ENCODE peak calls at places on chromosome 1, in five cellular contexts. Y, C, X, H and I are unnamed samples.

GRCh38 chr1:15386128-15386824 is 23.4 kb upstream of the EFHD2 start:
- DNase-seq in Y (no peak), C (no peak), X (no peak), H (no peak), I (peak; percentile 48)

GRCh38 chr1:181704556-181704955 is 221.2 kb downstream of the CACNA1E start:
- DNase-seq in Y (no peak), C (no peak), X (no peak), H (no peak), I (peak; percentile 5)

GRCh38 chr1:218705391-218705790 is 360.3 kb downstream of the TGFB2 start:
- DNase-seq in Y (no peak), C (no peak), X (no peak), H (no peak), I (no peak)

GRCh38 chr1:235136111-235136510 is 7.5 kb upstream of the TOMM20 start:
- DNase-seq in Y (no peak), C (no peak), X (no peak), H (no peak), I (no peak)

GRCh38 chr1:43530483-43531452 is at the start of gene PTPRF:
- DNase-seq in Y (peak; percentile 93), C (no peak), X (peak; percentile 8), H (peak; percentile 37), I (peak; percentile 64)

GRCh38 chr1:204359474-204360255 is at the start of gene PLEKHA6:
- DNase-seq in Y (no peak), C (no peak), X (no peak), H (peak; percentile 19), I (no peak)

GRCh38 chr1:229582011-229582694 is 23.6 kb upstream of the ABCB10 start:
- DNase-seq in Y (no peak), C (no peak), X (no peak), H (no peak), I (no peak)

GRCh38 chr1:213446496-213446895 is 395.5 kb downstream of the RPS6KC1 start:
- DNase-seq in Y (no peak), C (no peak), X (no peak), H (no peak), I (no peak)

GRCh38 chr1:84803604-84804003 is 89.4 kb downstream of the LPAR3 start:
- DNase-seq in Y (no peak), C (no peak), X (no peak), H (no peak), I (no peak)

GRCh38 chr1:10713614-10714013 is 82.8 kb downstream of the CASZ1 start:
- DNase-seq in Y (no peak), C (no peak), X (no peak), H (no peak), I (no peak)

GRCh38 chr1:7103322-7104052 is 318.2 kb downstream of the CAMTA1 start:
- DNase-seq in Y (no peak), C (no peak), X (no peak), H (peak; percentile 69), I (no peak)

GRCh38 chr1:233897325-233898162 is 6.9 kb upstream of the SLC35F3 start:
- DNase-seq in Y (no peak), C (no peak), X (no peak), H (no peak), I (no peak)

GRCh38 chr1:216742625-216743024 is 19.4 kb upstream of the ESRRG start:
- DNase-seq in Y (no peak), C (no peak), X (no peak), H (peak; percentile 52), I (no peak)

GRCh38 chr1:214660900-214661299 is 57.9 kb downstream of the CENPF start:
- DNase-seq in Y (no peak), C (no peak), X (peak; percentile 4), H (no peak), I (peak; percentile 37)

GRCh38 chr1:234656981-234657651 is 47.1 kb upstream of the IRF2BP2 start:
- DNase-seq in Y (peak; percentile 85), C (no peak), X (no peak), H (peak; percentile 10), I (no peak)

GRCh38 chr1:10168912-10169514 is 41.4 kb upstream of the KIF1B start:
- DNase-seq in Y (no peak), C (no peak), X (no peak), H (no peak), I (no peak)

GRCh38 chr1:237043846-237044636 is 2.1 kb downstream of the RYR2 start:
- DNase-seq in Y (no peak), C (no peak), X (no peak), H (no peak), I (no peak)

GRCh38 chr1:219952361-219952760 is 24.0 kb upstream of the SLC30A10 start:
- DNase-seq in Y (no peak), C (no peak), X (no peak), H (no peak), I (no peak)

GRCh38 chr1:75345538-75346292 is 211.5 kb downstream of the LHX8 start:
- DNase-seq in Y (no peak), C (no peak), X (no peak), H (no peak), I (no peak)

GRCh38 chr1:178371999-178372398 is 124.8 kb downstream of the CLEC20A start:
- DNase-seq in Y (no peak), C (no peak), X (no peak), H (no peak), I (no peak)

GRCh38 chr1:195591917-195592672 is 1016.1 kb downstream of the KCNT2 start:
- DNase-seq in Y (no peak), C (no peak), X (no peak), H (no peak), I (no peak)

GRCh38 chr1:204227996-204228785 is 14.4 kb upstream of the GOLT1A start:
- DNase-seq in Y (peak; percentile 68), C (no peak), X (no peak), H (no peak), I (no peak)

GRCh38 chr1:90833497-90834087 is 116.5 kb upstream of the BARHL2 start:
- DNase-seq in Y (no peak), C (no peak), X (no peak), H (no peak), I (no peak)

GRCh38 chr1:153616885-153617428 is 832 bp upstream of the S100A14 start:
- DNase-seq in Y (no peak), C (no peak), X (no peak), H (no peak), I (no peak)

GRCh38 chr1:8815582-8816285 is 1.7 kb downstream of the RERE start:
- DNase-seq in Y (peak; percentile 77), C (no peak), X (no peak), H (peak; percentile 33), I (peak; percentile 43)